ENCODE peak calls at places on chromosomes 13 and 19, in four cellular contexts. W is GM12892, N is suprapubic skin, M is spleen. H is an unnamed sample.

GRCh38 chr19:28505134-28505533 is 707.8 kb downstream of the UQCRFS1 start:
- DNase-seq in W (no peak), N (no peak), M (no peak), H (no peak)

GRCh38 chr13:99288069-99288468 is 19.1 kb downstream of the GPR183 start:
- DNase-seq in W (peak; percentile 27), N (no peak), M (no peak), H (no peak)

GRCh38 chr19:19532806-19533701 is 4.3 kb downstream of the YJEFN3 start:
- DNase-seq in W (no peak), N (peak; percentile 55), M (no peak), H (peak; percentile 44)

GRCh38 chr19:45153339-45154063 is 7.3 kb downstream of the NKPD1 start:
- DNase-seq in W (peak; percentile 45), N (no peak), M (no peak), H (no peak)

GRCh38 chr19:19656451-19657396 is 6.8 kb downstream of the ATP13A1 start:
- DNase-seq in W (peak; percentile 23), N (peak; percentile 55), M (peak; percentile 73), H (peak; percentile 49)

GRCh38 chr13:75170321-75170720 is 311.6 kb downstream of the TBC1D4 start:
- DNase-seq in W (no peak), N (no peak), M (no peak), H (no peak)

GRCh38 chr13:87129602-87130300 is 541.4 kb upstream of the SLITRK5 start:
- DNase-seq in W (no peak), N (no peak), M (no peak), H (no peak)

GRCh38 chr19:3801412-3802096 is 15.4 kb upstream of the MATK start:
- DNase-seq in W (no peak), N (no peak), M (peak; percentile 89), H (no peak)

GRCh38 chr19:17090501-17091074 is 15.0 kb downstream of the MYO9B start:
- DNase-seq in W (no peak), N (no peak), M (no peak), H (no peak)

GRCh38 chr19:35086455-35086854 is 29.2 kb upstream of the FXYD3 start:
- DNase-seq in W (no peak), N (no peak), M (peak; percentile 84), H (no peak)

GRCh38 chr13:83024226-83024625 is 858.0 kb downstream of the SLITRK1 start:
- DNase-seq in W (no peak), N (no peak), M (no peak), H (no peak)

GRCh38 chr13:44404261-44405139 is 30.9 kb downstream of the SERP2 start:
- DNase-seq in W (no peak), N (no peak), M (no peak), H (peak; percentile 87)

GRCh38 chr19:29539668-29540067 is 13.9 kb downstream of the VSTM2B start:
- DNase-seq in W (no peak), N (no peak), M (peak; percentile 41), H (peak; percentile 23)

GRCh38 chr19:18672606-18673337 is 10.7 kb upstream of the CRTC1 start:
- DNase-seq in W (no peak), N (no peak), M (no peak), H (peak; percentile 64)

GRCh38 chr19:46828484-46828883 is 22.2 kb downstream of the AP2S1 start:
- DNase-seq in W (no peak), N (no peak), M (no peak), H (no peak)

GRCh38 chr13:99103536-99103935 is 97.1 kb upstream of the UBAC2 start:
- DNase-seq in W (no peak), N (no peak), M (no peak), H (no peak)

GRCh38 chr19:14475251-14476073 is at the start of gene PTGER1:
- DNase-seq in W (no peak), N (peak; percentile 62), M (no peak), H (no peak)

GRCh38 chr13:33918199-33918932 is 100.4 kb downstream of the RFC3 start:
- DNase-seq in W (no peak), N (peak; percentile 63), M (no peak), H (peak; percentile 50)

GRCh38 chr13:72386138-72386684 is 341.2 kb downstream of the MZT1 start:
- DNase-seq in W (no peak), N (no peak), M (no peak), H (no peak)

GRCh38 chr19:42529248-42529764 is 1.0 kb upstream of the CEACAM1 start:
- DNase-seq in W (peak; percentile 57), N (no peak), M (peak; percentile 89), H (peak; percentile 70)

GRCh38 chr13:33069365-33069764 is 53.1 kb downstream of the KL start:
- DNase-seq in W (no peak), N (no peak), M (no peak), H (no peak)

GRCh38 chr13:46134961-46135522 is 30.2 kb upstream of the CPB2 start:
- DNase-seq in W (no peak), N (no peak), M (no peak), H (no peak)

GRCh38 chr13:100363351-100363750 is 225.2 kb downstream of the GGACT start:
- DNase-seq in W (no peak), N (no peak), M (no peak), H (no peak)

GRCh38 chr19:45539460-45539859 is 32.2 kb downstream of the VASP start:
- DNase-seq in W (no peak), N (no peak), M (no peak), H (no peak)

GRCh38 chr19:17294051-17294891 is 9.0 kb downstream of the ABHD8 start:
- DNase-seq in W (peak; percentile 65), N (no peak), M (peak; percentile 78), H (peak; percentile 57)

GRCh38 chr13:34849406-34849805 is 92.7 kb upstream of the NBEA start:
- DNase-seq in W (no peak), N (no peak), M (no peak), H (no peak)

GRCh38 chr13:76759877-76760276 is 126.3 kb downstream of the KCTD12 start:
- DNase-seq in W (no peak), N (no peak), M (no peak), H (no peak)

GRCh38 chr19:44759083-44759804 is 10.7 kb downstream of the BCL3 start:
- DNase-seq in W (no peak), N (no peak), M (no peak), H (no peak)

GRCh38 chr19:3249408-3249807 is 24.9 kb downstream of the CELF5 start:
- DNase-seq in W (no peak), N (no peak), M (no peak), H (no peak)

GRCh38 chr19:9839415-9839814 is 4.3 kb downstream of the PIN1 start:
- DNase-seq in W (no peak), N (no peak), M (no peak), H (no peak)

GRCh38 chr19:23071087-23071511 is 45.7 kb upstream of the ZNF730 start:
- DNase-seq in W (no peak), N (no peak), M (no peak), H (peak; percentile 38)

GRCh38 chr13:94329754-94330551 is 149.5 kb downstream of the DCT start:
- DNase-seq in W (no peak), N (no peak), M (no peak), H (peak; percentile 57)

GRCh38 chr13:107767119-107767518 is 448.2 kb downstream of the LIG4 start:
- DNase-seq in W (no peak), N (no peak), M (no peak), H (no peak)

GRCh38 chr19:48745208-48745995 is 1.3 kb downstream of the IZUMO1 start:
- DNase-seq in W (peak; percentile 65), N (no peak), M (no peak), H (no peak)

GRCh38 chr19:51511353-51511752 is 9.8 kb upstream of the SIGLEC12 start:
- DNase-seq in W (no peak), N (no peak), M (no peak), H (no peak)

GRCh38 chr19:33441828-33442227 is 68.3 kb downstream of the CEBPG start:
- DNase-seq in W (no peak), N (no peak), M (peak; percentile 14), H (peak; percentile 64)

GRCh38 chr13:32211788-32212187 is 103.4 kb downstream of the ZAR1L start:
- DNase-seq in W (no peak), N (no peak), M (no peak), H (no peak)

GRCh38 chr19:11798391-11799296 is at the start of gene ZNF491:
- DNase-seq in W (peak; percentile 95), N (peak; percentile 92), M (peak; percentile 97), H (peak; percentile 95)

DNA sequence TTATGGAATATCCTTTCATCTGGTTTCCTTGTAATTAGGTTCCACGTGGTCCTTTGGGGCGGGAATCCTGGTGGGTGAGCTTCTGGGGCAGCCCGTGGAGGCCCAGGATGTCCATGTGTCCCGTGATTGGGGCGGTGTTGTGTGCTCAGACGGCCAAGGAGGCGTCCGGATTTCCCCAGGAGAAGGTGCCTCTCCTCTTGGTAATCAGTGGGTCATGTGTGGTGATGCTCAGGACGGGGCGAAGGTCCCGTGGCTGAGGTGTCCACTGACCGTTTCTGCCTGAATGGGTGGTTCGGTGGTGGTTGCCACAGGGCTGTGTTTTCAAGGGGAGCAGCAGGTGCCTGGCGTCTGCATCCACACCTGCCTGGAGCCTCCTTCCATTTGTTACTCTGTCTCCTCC is 52.2 kb upstream of the F7 start:
- DNase-seq in W (no peak), N (peak; percentile 57), M (peak; percentile 60), H (no peak)
- TF ChIP-seq POLR2A in W (no peak), N (no peak), M (no peak), H (no peak)

GRCh38 chr13:93226065-93226622 is 463 bp upstream of the GPC6 start:
- DNase-seq in W (no peak), N (no peak), M (no peak), H (no peak)

GRCh38 chr13:93227280-93227905 is 786 bp downstream of the GPC6 start:
- DNase-seq in W (no peak), N (peak; percentile 59), M (no peak), H (peak; percentile 68)

GRCh38 chr13:93226623-93227279 is at the start of gene GPC6:
- DNase-seq in W (no peak), N (no peak), M (no peak), H (peak; percentile 28)

GRCh38 chr13:93225610-93226009 is 997 bp upstream of the GPC6 start:
- DNase-seq in W (no peak), N (no peak), M (no peak), H (no peak)

GRCh38 chr13:93224545-93224944 is 2.1 kb upstream of the GPC6 start:
- DNase-seq in W (no peak), N (no peak), M (no peak), H (no peak)
- TF ChIP-seq POLR2A in W (no peak), N (no peak), M (no peak), H (no peak)

GRCh38 chr19:38683393-38684077 is 36.1 kb downstream of the ACTN4 start:
- DNase-seq in W (no peak), N (peak; percentile 90), M (peak; percentile 86), H (peak; percentile 89)
- TF ChIP-seq POLR2A in W (no peak), N (no peak), M (no peak), H (peak; percentile 74)

GRCh38 chr19:49843265-49843664 is 7.7 kb upstream of the PTOV1 start:
- DNase-seq in W (no peak), N (no peak), M (no peak), H (no peak)

GRCh38 chr19:49838816-49839588 is 12.0 kb upstream of the PTOV1 start:
- DNase-seq in W (no peak), N (no peak), M (no peak), H (no peak)

GRCh38 chr19:49837425-49837824 is 13.5 kb upstream of the PTOV1 start:
- DNase-seq in W (no peak), N (no peak), M (no peak), H (no peak)

GRCh38 chr19:49840321-49840720 is 10.6 kb upstream of the PTOV1 start:
- DNase-seq in W (no peak), N (no peak), M (no peak), H (no peak)

GRCh38 chr19:49840736-49841249 is 10.2 kb upstream of the PTOV1 start:
- DNase-seq in W (no peak), N (no peak), M (no peak), H (peak; percentile 42)
- TF ChIP-seq POLR2A in W (no peak), N (no peak), M (no peak), H (no peak)

GRCh38 chr19:37370880-37371661 is at the start of gene ZNF527:
- DNase-seq in W (peak; percentile 86), N (peak; percentile 97), M (peak; percentile 98), H (peak; percentile 99)
- TF ChIP-seq POLR2A in W (peak; percentile 91), N (no peak), M (no peak), H (peak; percentile 80)

H was measured in right lobe of liver.